ENCODE peak calls at places on chromosomes 13 and 19, in ten cellular contexts. One of them, this sample, is unnamed.

GRCh38 chr19:10517760-10518443 is 655 bp upstream of the S1PR5 start:
- DNase-seq in mesendoderm: peak
- DNase-seq in GOT3: no peak
- DNase-seq in hepatic stellate cell: peak
- DNase-seq in tibial nerve: no peak
- DNase-seq in activated CD4-positive, alpha-beta memory T cell treated with anti-CD3 and anti-CD28 coated beads for 36 hours: no peak
- DNase-seq in psoas muscle: no peak
- DNase-seq in activated naive CD4-positive, alpha-beta T cell: no peak
- DNase-seq in stimulated activated naive CD4-positive, alpha-beta T cell treated with Interleukin-2 at 50 U/mL for 16 hours: no peak
- DNase-seq in Ammon's horn: peak
- DNase-seq in this sample: peak

GRCh38 chr13:37621811-37622361 is 23.3 kb upstream of the POSTN start:
- DNase-seq in mesendoderm: no peak
- DNase-seq in GOT3: no peak
- DNase-seq in hepatic stellate cell: no peak
- DNase-seq in tibial nerve: no peak
- DNase-seq in activated CD4-positive, alpha-beta memory T cell treated with anti-CD3 and anti-CD28 coated beads for 36 hours: no peak
- DNase-seq in psoas muscle: no peak
- DNase-seq in activated naive CD4-positive, alpha-beta T cell: no peak
- DNase-seq in stimulated activated naive CD4-positive, alpha-beta T cell treated with Interleukin-2 at 50 U/mL for 16 hours: no peak
- DNase-seq in Ammon's horn: no peak
- DNase-seq in this sample: no peak

GRCh38 chr19:17058236-17058635 is 17.0 kb downstream of the HAUS8 start:
- DNase-seq in mesendoderm: peak
- DNase-seq in GOT3: no peak
- DNase-seq in hepatic stellate cell: no peak
- DNase-seq in tibial nerve: no peak
- DNase-seq in activated CD4-positive, alpha-beta memory T cell treated with anti-CD3 and anti-CD28 coated beads for 36 hours: no peak
- DNase-seq in psoas muscle: no peak
- DNase-seq in activated naive CD4-positive, alpha-beta T cell: no peak
- DNase-seq in stimulated activated naive CD4-positive, alpha-beta T cell treated with Interleukin-2 at 50 U/mL for 16 hours: no peak
- DNase-seq in Ammon's horn: no peak
- DNase-seq in this sample: no peak

GRCh38 chr19:10339380-10339960 is at the start of gene ICAM3:
- DNase-seq in mesendoderm: no peak
- DNase-seq in GOT3: no peak
- DNase-seq in hepatic stellate cell: no peak
- DNase-seq in tibial nerve: no peak
- DNase-seq in activated CD4-positive, alpha-beta memory T cell treated with anti-CD3 and anti-CD28 coated beads for 36 hours: peak
- DNase-seq in psoas muscle: no peak
- DNase-seq in activated naive CD4-positive, alpha-beta T cell: peak
- DNase-seq in stimulated activated naive CD4-positive, alpha-beta T cell treated with Interleukin-2 at 50 U/mL for 16 hours: peak
- DNase-seq in Ammon's horn: no peak
- DNase-seq in this sample: no peak

GRCh38 chr13:77222909-77223308 is 104.0 kb downstream of the MYCBP2 start:
- DNase-seq in mesendoderm: peak
- DNase-seq in GOT3: no peak
- DNase-seq in hepatic stellate cell: no peak
- DNase-seq in tibial nerve: no peak
- DNase-seq in activated CD4-positive, alpha-beta memory T cell treated with anti-CD3 and anti-CD28 coated beads for 36 hours: no peak
- DNase-seq in psoas muscle: no peak
- DNase-seq in activated naive CD4-positive, alpha-beta T cell: no peak
- DNase-seq in stimulated activated naive CD4-positive, alpha-beta T cell treated with Interleukin-2 at 50 U/mL for 16 hours: no peak
- DNase-seq in Ammon's horn: no peak
- DNase-seq in this sample: no peak

GRCh38 chr13:27044837-27045570 is 126.6 kb downstream of the USP12 start:
- DNase-seq in mesendoderm: no peak
- DNase-seq in GOT3: no peak
- DNase-seq in hepatic stellate cell: no peak
- DNase-seq in tibial nerve: no peak
- DNase-seq in activated CD4-positive, alpha-beta memory T cell treated with anti-CD3 and anti-CD28 coated beads for 36 hours: no peak
- DNase-seq in psoas muscle: no peak
- DNase-seq in activated naive CD4-positive, alpha-beta T cell: no peak
- DNase-seq in stimulated activated naive CD4-positive, alpha-beta T cell treated with Interleukin-2 at 50 U/mL for 16 hours: no peak
- DNase-seq in Ammon's horn: no peak
- DNase-seq in this sample: no peak

GRCh38 chr13:106475852-106476251 is 59.6 kb downstream of the EFNB2 start:
- DNase-seq in mesendoderm: no peak
- DNase-seq in GOT3: no peak
- DNase-seq in hepatic stellate cell: no peak
- DNase-seq in tibial nerve: no peak
- DNase-seq in activated CD4-positive, alpha-beta memory T cell treated with anti-CD3 and anti-CD28 coated beads for 36 hours: no peak
- DNase-seq in psoas muscle: no peak
- DNase-seq in activated naive CD4-positive, alpha-beta T cell: no peak
- DNase-seq in stimulated activated naive CD4-positive, alpha-beta T cell treated with Interleukin-2 at 50 U/mL for 16 hours: no peak
- DNase-seq in Ammon's horn: no peak
- DNase-seq in this sample: no peak

GRCh38 chr19:45821103-45821521 is 6.0 kb upstream of the RSPH6A start:
- DNase-seq in mesendoderm: no peak
- DNase-seq in GOT3: no peak
- DNase-seq in hepatic stellate cell: no peak
- DNase-seq in tibial nerve: no peak
- DNase-seq in activated CD4-positive, alpha-beta memory T cell treated with anti-CD3 and anti-CD28 coated beads for 36 hours: no peak
- DNase-seq in psoas muscle: no peak
- DNase-seq in activated naive CD4-positive, alpha-beta T cell: no peak
- DNase-seq in stimulated activated naive CD4-positive, alpha-beta T cell treated with Interleukin-2 at 50 U/mL for 16 hours: no peak
- DNase-seq in Ammon's horn: no peak
- DNase-seq in this sample: no peak

GRCh38 chr13:75151081-75151643 is 330.8 kb downstream of the TBC1D4 start:
- DNase-seq in mesendoderm: no peak
- DNase-seq in GOT3: no peak
- DNase-seq in hepatic stellate cell: peak
- DNase-seq in tibial nerve: no peak
- DNase-seq in activated CD4-positive, alpha-beta memory T cell treated with anti-CD3 and anti-CD28 coated beads for 36 hours: no peak
- DNase-seq in psoas muscle: no peak
- DNase-seq in activated naive CD4-positive, alpha-beta T cell: no peak
- DNase-seq in stimulated activated naive CD4-positive, alpha-beta T cell treated with Interleukin-2 at 50 U/mL for 16 hours: no peak
- DNase-seq in Ammon's horn: no peak
- DNase-seq in this sample: no peak